ENCODE peak calls at places on chromosome 17, in six cellular contexts. F is ACHN, I is G401, S is hippocampal formation, P is foreskin fibroblast, Z is GM19239. E is an unnamed sample.

GRCh38 chr17:37786481-37786880 is 41.6 kb upstream of the HNF1B start:
- DNase-seq in F (no peak), I (no peak), S (no peak), P (no peak), Z (no peak), E (no peak)

GRCh38 chr17:74078363-74078762 is 125.1 kb upstream of the RPL38 start:
- DNase-seq in F (no peak), I (no peak), S (no peak), P (no peak), Z (no peak), E (no peak)

GRCh38 chr17:3916013-3916696 is at the start of gene P2RX1:
- DNase-seq in F (no peak), I (no peak), S (no peak), P (no peak), Z (no peak), E (no peak)

GRCh38 chr17:40319651-40320550 is 10.9 kb downstream of the RARA start:
- DNase-seq in F (no peak), I (no peak), S (no peak), P (no peak), Z (no peak), E (no peak)

GRCh38 chr17:29138184-29138955 is 41.8 kb downstream of the MYO18A start:
- DNase-seq in F (peak; percentile 70), I (no peak), S (no peak), P (no peak), Z (no peak), E (no peak)

GRCh38 chr17:77329741-77330531 is 189.2 kb downstream of the SEC14L1 start:
- DNase-seq in F (no peak), I (no peak), S (no peak), P (no peak), Z (no peak), E (no peak)

GRCh38 chr17:81831957-81832607 is 1.0 kb downstream of the MCRIP1 start:
- DNase-seq in F (no peak), I (no peak), S (no peak), P (peak; percentile 48), Z (no peak), E (no peak)

GRCh38 chr17:30368896-30369720 is 9.6 kb upstream of the CPD start:
- DNase-seq in F (no peak), I (no peak), S (no peak), P (no peak), Z (no peak), E (no peak)

GRCh38 chr17:39660397-39661043 is 4.6 kb upstream of the TCAP start:
- DNase-seq in F (no peak), I (no peak), S (no peak), P (no peak), Z (no peak), E (no peak)